ENCODE peak calls at places on chromosome 9, in ten cellular contexts. S is naive thymus-derived CD8-positive, alpha-beta T cell; W is stimulated activated CD4-positive, alpha-beta T cell treated with anti-CD3 and anti-CD28 coated beads, Interleukin-4, amount 100 ng/mL, for 24 hours; Z is AML-193; R is activated CD4-positive, CD25-positive, alpha-beta regulatory T cell; H is bronchial epithelial cell; D is stromal cell of bone marrow; T is T follicular helper cell; O is hypothalamus; N is NCI-H446. Q is an unnamed sample.

GRCh38 chr9:89384783-89385182 is 66.5 kb downstream of the SECISBP2 start:
- DNase-seq in Z (no peak), D (no peak), W (no peak), S (no peak), O (no peak), H (no peak), T (no peak), N (no peak), R (no peak), Q (no peak)

GRCh38 chr9:79046401-79046800 is 525.4 kb upstream of the TLE4 start:
- DNase-seq in W (no peak), H (peak), R (no peak), D (no peak), N (no peak), S (no peak), Z (no peak), O (no peak), T (no peak), Q (no peak)

GRCh38 chr9:133738039-133738805 is at the start of gene SARDH:
- DNase-seq in N (no peak), Z (peak), T (no peak), H (no peak), R (no peak), W (peak), O (no peak), S (no peak), D (no peak), Q (peak)

GRCh38 chr9:16001856-16002255 is 449.0 kb downstream of the CCDC171 start:
- DNase-seq in D (no peak), O (no peak), N (no peak), R (no peak), T (no peak), S (no peak), W (no peak), H (peak), Z (no peak), Q (no peak)

GRCh38 chr9:133433351-133433843 is 11.2 kb downstream of the ADAMTS13 start:
- DNase-seq in W (no peak), T (no peak), H (no peak), N (no peak), R (no peak), O (no peak), D (no peak), Z (no peak), S (no peak), Q (no peak)

GRCh38 chr9:130024597-130024994 is 18.4 kb downstream of the FNBP1 start:
- DNase-seq in T (no peak), S (no peak), H (peak), O (no peak), Z (no peak), D (no peak), W (no peak), N (no peak), R (no peak), Q (no peak)

GRCh38 chr9:35731415-35732184 is 395 bp downstream of the TLN1 start:
- DNase-seq in H (peak), N (no peak), W (no peak), T (no peak), D (no peak), Z (no peak), R (no peak), S (peak), O (no peak), Q (no peak)

GRCh38 chr9:130267930-130268329 is 2.4 kb downstream of the HMCN2 start:
- DNase-seq in O (no peak), N (no peak), T (no peak), D (no peak), H (no peak), W (no peak), R (no peak), Z (no peak), S (no peak), Q (no peak)

GRCh38 chr9:127742435-127743088 is 7.5 kb upstream of the TOR2A start:
- DNase-seq in N (no peak), W (no peak), H (peak), S (no peak), O (no peak), T (no peak), Z (no peak), D (peak), R (no peak), Q (no peak)

GRCh38 chr9:129382281-129383004 is 204.4 kb upstream of the IER5L start:
- DNase-seq in O (no peak), N (no peak), D (no peak), T (no peak), W (no peak), R (no peak), S (no peak), H (no peak), Z (no peak), Q (peak)

GRCh38 chr9:76519027-76519835 is 60.2 kb downstream of the GCNT1 start:
- DNase-seq in D (no peak), S (no peak), R (no peak), W (no peak), Z (no peak), N (no peak), H (peak), O (no peak), T (no peak), Q (no peak)

GRCh38 chr9:114694719-114695269 is 12.8 kb upstream of the TEX48 start:
- DNase-seq in N (no peak), T (no peak), O (no peak), R (no peak), D (no peak), S (no peak), W (peak), Z (no peak), H (no peak), Q (peak)

GRCh38 chr9:136807281-136808074 is at the start of gene RABL6:
- DNase-seq in Z (peak), W (peak), T (peak), S (peak), H (peak), D (peak), N (no peak), O (peak), R (peak), Q (peak)

GRCh38 chr9:93473411-93473810 is 20.0 kb upstream of the FAM120AOS start:
- DNase-seq in T (no peak), S (no peak), H (peak), O (no peak), R (no peak), D (no peak), N (no peak), W (no peak), Z (no peak), Q (no peak)

GRCh38 chr9:100595391-100596199 is 17.7 kb downstream of the CAVIN4 start:
- DNase-seq in S (no peak), O (no peak), N (peak), Z (peak), R (no peak), D (peak), T (no peak), H (peak), W (peak), Q (no peak)

GRCh38 chr9:124743686-124744348 is 27.3 kb downstream of the NR6A1 start:
- DNase-seq in S (no peak), R (no peak), N (no peak), H (no peak), D (no peak), W (no peak), O (no peak), T (no peak), Z (no peak), Q (no peak)

GRCh38 chr9:123423036-123423640 is 67.1 kb downstream of the CRB2 start:
- DNase-seq in T (no peak), R (no peak), N (no peak), W (no peak), O (no peak), Z (no peak), S (no peak), D (no peak), H (no peak), Q (no peak)

Q was measured in activated effector memory CD4-positive, alpha-beta T cell treated with anti-CD3 and anti-CD28 coated beads, Interleukin-2, amount 50 U/mL, for 16 hours.